ENCODE peak calls at places on chromosomes 6 and 20, in four cellular contexts. One of them, this sample, is unnamed.

GRCh38 chr6:38413097-38413800 is 226.5 kb downstream of the BTBD9 start:
- DNase-seq in neural progenitor cell: no peak
- DNase-seq in HS-5: no peak
- DNase-seq in anterior cingulate cortex: no peak
- DNase-seq in this sample: no peak

GRCh38 chr20:21361266-21361665 is 36.1 kb downstream of the NKX2-4 start:
- DNase-seq in neural progenitor cell: no peak
- DNase-seq in HS-5: no peak
- DNase-seq in anterior cingulate cortex: no peak
- DNase-seq in this sample: no peak

GRCh38 chr20:50027611-50028105 is 44.9 kb downstream of the SNAI1 start:
- DNase-seq in neural progenitor cell: no peak
- DNase-seq in HS-5: peak
- DNase-seq in anterior cingulate cortex: peak
- DNase-seq in this sample: peak

GRCh38 chr6:18022398-18023231 is 35.2 kb upstream of the KIF13A start:
- DNase-seq in neural progenitor cell: peak
- DNase-seq in HS-5: no peak
- DNase-seq in anterior cingulate cortex: no peak
- DNase-seq in this sample: no peak

GRCh38 chr20:52469143-52469542 is 277.6 kb upstream of the ZFP64 start:
- DNase-seq in neural progenitor cell: no peak
- DNase-seq in HS-5: no peak
- DNase-seq in anterior cingulate cortex: no peak
- DNase-seq in this sample: no peak

GRCh38 chr6:10838794-10839333 is 525 bp upstream of the MAK start:
- DNase-seq in neural progenitor cell: no peak
- DNase-seq in HS-5: no peak
- DNase-seq in anterior cingulate cortex: no peak
- DNase-seq in this sample: no peak

GRCh38 chr6:5259428-5259827 is 1.3 kb downstream of the LYRM4 start:
- DNase-seq in neural progenitor cell: no peak
- DNase-seq in HS-5: no peak
- DNase-seq in anterior cingulate cortex: no peak
- DNase-seq in this sample: no peak

GRCh38 chr20:43838703-43839060 is 76.0 kb upstream of the TOX2 start:
- DNase-seq in neural progenitor cell: no peak
- DNase-seq in HS-5: no peak
- DNase-seq in anterior cingulate cortex: no peak
- DNase-seq in this sample: no peak

GRCh38 chr6:160127270-160128124 is 5.9 kb downstream of the SLC22A1 start:
- DNase-seq in neural progenitor cell: no peak
- DNase-seq in HS-5: no peak
- DNase-seq in anterior cingulate cortex: no peak
- DNase-seq in this sample: no peak

GRCh38 chr6:119121367-119121766 is 42.9 kb upstream of the FAM184A start:
- DNase-seq in neural progenitor cell: no peak
- DNase-seq in HS-5: no peak
- DNase-seq in anterior cingulate cortex: no peak
- DNase-seq in this sample: no peak

GRCh38 chr6:108118791-108119211 is 44.3 kb upstream of the OSTM1 start:
- DNase-seq in neural progenitor cell: peak
- DNase-seq in HS-5: no peak
- DNase-seq in anterior cingulate cortex: no peak
- DNase-seq in this sample: no peak

GRCh38 chr20:11979306-11980128 is 61.8 kb downstream of the BTBD3 start:
- DNase-seq in neural progenitor cell: no peak
- DNase-seq in HS-5: no peak
- DNase-seq in anterior cingulate cortex: no peak
- DNase-seq in this sample: no peak

GRCh38 chr6:11054722-11055121 is 10.6 kb upstream of the ELOVL2 start:
- DNase-seq in neural progenitor cell: no peak
- DNase-seq in HS-5: no peak
- DNase-seq in anterior cingulate cortex: no peak
- DNase-seq in this sample: no peak

GRCh38 chr6:142413111-142413510 is 111.3 kb downstream of the ADGRG6 start:
- DNase-seq in neural progenitor cell: no peak
- DNase-seq in HS-5: no peak
- DNase-seq in anterior cingulate cortex: no peak
- DNase-seq in this sample: no peak

GRCh38 chr6:31246051-31246495 is 25.8 kb downstream of the HLA-C start:
- DNase-seq in neural progenitor cell: no peak
- DNase-seq in HS-5: peak
- DNase-seq in anterior cingulate cortex: no peak
- DNase-seq in this sample: no peak

GRCh38 chr20:12327205-12327604 is 409.5 kb downstream of the BTBD3 start:
- DNase-seq in neural progenitor cell: no peak
- DNase-seq in HS-5: no peak
- DNase-seq in anterior cingulate cortex: no peak
- DNase-seq in this sample: no peak

GRCh38 chr6:157679605-157680580 is 143.2 kb upstream of the SNX9 start:
- DNase-seq in neural progenitor cell: peak
- DNase-seq in HS-5: no peak
- DNase-seq in anterior cingulate cortex: no peak
- DNase-seq in this sample: peak

GRCh38 chr6:6330407-6330806 is 9.9 kb upstream of the F13A1 start:
- DNase-seq in neural progenitor cell: no peak
- DNase-seq in HS-5: no peak
- DNase-seq in anterior cingulate cortex: no peak
- DNase-seq in this sample: no peak

This sample was measured in WERI-Rb-1.